ENCODE peak calls at places on chromosome 14, in eight cellular contexts. P, Q, I, H, J, R, X and T are unnamed samples.

GRCh38 chr14:99252940-99253868 is 18.8 kb downstream of the BCL11B start:
- DNase-seq in P (no peak), Q (no peak), I (no peak), H (no peak), J (no peak), R (no peak), X (no peak), T (no peak)

GRCh38 chr14:55136868-55137785 is 8.1 kb downstream of the LGALS3 start:
- DNase-seq in P (no peak), Q (peak; percentile 60), I (peak; percentile 90), H (peak; percentile 82), J (peak; percentile 87), R (peak; percentile 56), X (peak; percentile 89), T (no peak)

GRCh38 chr14:100710391-100711116 is 16.1 kb upstream of the DLK1 start:
- DNase-seq in P (no peak), Q (no peak), I (no peak), H (no peak), J (no peak), R (no peak), X (no peak), T (no peak)

GRCh38 chr14:73168691-73169090 is 32.4 kb downstream of the PSEN1 start:
- DNase-seq in P (no peak), Q (no peak), I (no peak), H (no peak), J (no peak), R (no peak), X (no peak), T (no peak)

GRCh38 chr14:69048456-69048855 is 69.4 kb upstream of the ACTN1 start:
- DNase-seq in P (no peak), Q (no peak), I (peak; percentile 51), H (no peak), J (no peak), R (no peak), X (no peak), T (no peak)

GRCh38 chr14:47278233-47278842 is 397.1 kb downstream of the MDGA2 start:
- DNase-seq in P (no peak), Q (no peak), I (peak; percentile 40), H (no peak), J (no peak), R (no peak), X (no peak), T (peak; percentile 25)

GRCh38 chr14:26595922-26596721 is 1.7 kb downstream of the NOVA1 start:
- DNase-seq in P (no peak), Q (no peak), I (peak; percentile 48), H (no peak), J (peak; percentile 41), R (no peak), X (no peak), T (no peak)

GRCh38 chr14:100648474-100649172 is 61.4 kb upstream of the BEGAIN start:
- DNase-seq in P (no peak), Q (no peak), I (no peak), H (no peak), J (no peak), R (no peak), X (no peak), T (no peak)

GRCh38 chr14:98169170-98169587 is 1102.8 kb downstream of the BCL11B start:
- DNase-seq in P (no peak), Q (no peak), I (no peak), H (no peak), J (no peak), R (no peak), X (no peak), T (no peak)

GRCh38 chr14:35632276-35633071 is 98.5 kb downstream of the INSM2 start:
- DNase-seq in P (peak; percentile 11), Q (no peak), I (peak; percentile 41), H (no peak), J (peak; percentile 32), R (peak; percentile 15), X (no peak), T (no peak)

GRCh38 chr14:69101331-69101826 is 51.5 kb downstream of the DCAF5 start:
- DNase-seq in P (peak; percentile 88), Q (no peak), I (peak; percentile 95), H (no peak), J (peak; percentile 94), R (peak; percentile 60), X (peak; percentile 69), T (peak; percentile 15)

GRCh38 chr14:25111061-25111601 is 61.2 kb upstream of the STXBP6 start:
- DNase-seq in P (peak; percentile 100), Q (no peak), I (peak; percentile 93), H (no peak), J (peak; percentile 96), R (peak; percentile 99), X (peak; percentile 92), T (no peak)

GRCh38 chr14:54475187-54475881 is 13.4 kb downstream of the GMFB start:
- DNase-seq in P (no peak), Q (no peak), I (peak; percentile 31), H (no peak), J (peak; percentile 22), R (no peak), X (no peak), T (no peak)

GRCh38 chr14:94385553-94386057 is 2.8 kb downstream of the SERPINA1 start:
- DNase-seq in P (no peak), Q (no peak), I (no peak), H (no peak), J (no peak), R (no peak), X (no peak), T (no peak)

GRCh38 chr14:92475451-92476187 is 38.0 kb upstream of the RIN3 start:
- DNase-seq in P (no peak), Q (no peak), I (peak; percentile 85), H (peak; percentile 68), J (peak; percentile 72), R (no peak), X (no peak), T (no peak)

GRCh38 chr14:20469242-20469889 is at the start of gene PNP:
- DNase-seq in P (peak; percentile 91), Q (peak; percentile 73), I (peak; percentile 91), H (peak; percentile 84), J (peak; percentile 89), R (peak; percentile 32), X (peak; percentile 60), T (peak; percentile 96)

GRCh38 chr14:104332634-104333270 is 194.4 kb downstream of the KIF26A start:
- DNase-seq in P (no peak), Q (no peak), I (no peak), H (no peak), J (no peak), R (no peak), X (no peak), T (no peak)

GRCh38 chr14:104329793-104330192 is 191.4 kb downstream of the KIF26A start:
- DNase-seq in P (no peak), Q (no peak), I (no peak), H (no peak), J (no peak), R (no peak), X (no peak), T (no peak)

GRCh38 chr14:104333903-104334811 is 195.8 kb downstream of the KIF26A start:
- DNase-seq in P (no peak), Q (no peak), I (no peak), H (no peak), J (no peak), R (no peak), X (no peak), T (no peak)

GRCh38 chr14:104334812-104335161 is 196.4 kb downstream of the KIF26A start:
- DNase-seq in P (no peak), Q (no peak), I (no peak), H (no peak), J (no peak), R (no peak), X (no peak), T (no peak)

DNA sequence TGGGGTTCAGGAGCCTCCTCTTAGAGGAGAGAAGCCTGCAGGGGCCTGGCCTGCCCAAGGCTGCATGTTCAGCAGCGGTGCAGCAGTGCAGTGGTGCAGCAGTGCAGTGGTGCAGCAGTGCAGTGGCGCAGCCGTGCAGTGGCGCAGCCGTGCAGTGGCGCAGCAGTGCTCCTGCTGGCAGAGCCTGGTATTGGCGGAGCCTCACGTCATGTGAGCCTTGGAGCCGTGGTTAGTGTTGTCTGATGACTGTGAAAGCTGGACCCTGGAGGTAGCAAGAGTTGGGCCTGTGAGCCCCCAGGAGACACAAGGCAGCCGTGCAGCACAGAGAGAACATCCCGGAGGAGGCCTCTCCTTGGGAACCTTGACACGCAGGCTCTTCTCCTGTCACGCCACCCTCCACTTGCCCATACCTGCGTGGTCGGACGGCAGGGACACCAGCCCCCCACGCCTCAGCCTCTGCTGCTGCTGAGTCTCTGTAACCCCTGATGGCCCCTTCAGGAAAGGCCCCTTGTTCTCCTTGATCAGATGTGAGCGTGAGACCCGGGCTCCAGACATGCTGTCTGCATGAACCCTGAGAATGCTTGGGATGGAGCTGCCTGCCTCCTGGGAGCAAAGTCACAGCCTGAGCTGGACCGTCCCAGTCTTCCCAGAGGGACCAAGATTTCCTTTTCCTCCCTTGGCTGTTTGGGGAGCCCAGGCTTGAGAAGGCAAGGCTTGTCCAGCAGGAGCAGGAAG is 193.7 kb downstream of the KIF26A start:
- DNase-seq in P (no peak), Q (no peak), I (no peak), H (no peak), J (no peak), R (no peak), X (no peak), T (no peak)
- TF ChIP-seq CTCF in P (peak; percentile 20), Q (no peak), I (peak; percentile 1), H (no peak), J (no peak), R (no peak), X (no peak), T (no peak)

GRCh38 chr14:22980672-22981089 is 1.7 kb downstream of the AJUBA start:
- DNase-seq in P (peak; percentile 38), Q (no peak), I (no peak), H (peak; percentile 29), J (peak; percentile 43), R (no peak), X (no peak), T (no peak)
- TF ChIP-seq CTCF in P (no peak), Q (no peak), I (no peak), H (no peak), J (no peak), R (no peak), X (no peak), T (no peak)

GRCh38 chr14:71011479-71011878 is 104.2 kb downstream of the PCNX1 start:
- DNase-seq in P (no peak), Q (no peak), I (no peak), H (no peak), J (peak; percentile 15), R (no peak), X (no peak), T (no peak)
- TF ChIP-seq CTCF in P (peak; percentile 68), Q (no peak), I (peak; percentile 17), H (peak; percentile 32), J (peak; percentile 33), R (peak; percentile 33), X (peak; percentile 19), T (no peak)

DNA sequence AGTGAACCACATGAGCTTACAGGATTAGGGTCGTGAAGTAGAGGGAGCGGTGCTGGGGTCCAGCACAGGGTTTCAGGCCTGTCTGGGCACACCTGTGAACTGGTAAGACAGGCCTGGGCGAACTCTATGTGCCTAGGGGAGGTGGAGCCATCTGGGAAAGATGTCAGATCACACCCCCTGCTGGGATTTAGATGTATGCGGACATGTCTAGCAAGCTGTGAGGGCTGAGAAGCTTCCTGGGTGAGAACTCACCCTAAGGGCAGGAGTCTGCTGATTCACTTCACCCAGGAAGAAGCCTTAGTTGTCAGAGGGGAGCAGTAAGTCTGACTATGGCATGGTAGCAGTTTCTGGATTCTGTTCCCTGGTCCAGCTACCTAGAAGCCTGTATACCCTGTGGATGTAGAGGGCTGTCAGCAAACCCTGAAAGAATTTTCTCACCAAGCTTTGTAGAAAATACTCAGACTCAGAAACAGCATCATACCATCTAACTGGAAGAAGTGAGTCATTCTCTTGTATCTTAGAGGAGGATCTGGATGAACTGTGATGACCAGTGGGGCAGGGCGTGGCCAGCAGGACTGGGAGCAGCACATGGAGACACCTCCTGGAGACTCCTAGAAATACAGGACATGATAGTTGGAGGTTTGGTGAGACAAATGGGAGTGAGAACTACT is 11.2 kb upstream of the PYGL start:
- DNase-seq in P (peak; percentile 98), Q (peak; percentile 63), I (peak; percentile 98), H (peak; percentile 43), J (peak; percentile 93), R (peak; percentile 80), X (peak; percentile 59), T (peak; percentile 33)
- TF ChIP-seq CTCF in P (peak; percentile 74), Q (no peak), I (peak; percentile 70), H (peak; percentile 28), J (peak; percentile 65), R (peak; percentile 73), X (peak; percentile 58), T (no peak)